ENCODE peak calls at places on chromosomes 1 and 21, in six cellular contexts. One of them, this sample, is unnamed.

GRCh38 chr1:185917646-185918045 is 183.5 kb downstream of the HMCN1 start:
- DNase-seq in activated T-helper 2 cell treated with anti-CD3 and anti-CD28 coated beads, Interferon-gamma antibody, Interleukin-2, Interleukin-4, amounts not matched to agents 10 μg/mL and 5 μg/mL and 100 μg/mL, durations not matched to agents 14 hours and 24 hours and 36 hours: no peak
- DNase-seq in mucosa of descending colon: no peak
- DNase-seq in LNCaP clone FGC: no peak
- DNase-seq in effector memory CD8-positive, alpha-beta T cell: no peak
- DNase-seq in stimulated activated naive CD8-positive, alpha-beta T cell treated with anti-CD3 and anti-CD28 coated beads, Interleukin-15, amount 100 ng/mL, for 72 hours: no peak
- DNase-seq in this sample: no peak

GRCh38 chr1:200240655-200241054 is 169.2 kb downstream of the ZNF281 start:
- DNase-seq in activated T-helper 2 cell treated with anti-CD3 and anti-CD28 coated beads, Interferon-gamma antibody, Interleukin-2, Interleukin-4, amounts not matched to agents 10 μg/mL and 5 μg/mL and 100 μg/mL, durations not matched to agents 14 hours and 24 hours and 36 hours: no peak
- DNase-seq in mucosa of descending colon: no peak
- DNase-seq in LNCaP clone FGC: no peak
- DNase-seq in effector memory CD8-positive, alpha-beta T cell: no peak
- DNase-seq in stimulated activated naive CD8-positive, alpha-beta T cell treated with anti-CD3 and anti-CD28 coated beads, Interleukin-15, amount 100 ng/mL, for 72 hours: no peak
- DNase-seq in this sample: no peak

GRCh38 chr1:100304227-100304626 is 38.2 kb downstream of the RTCA start:
- DNase-seq in activated T-helper 2 cell treated with anti-CD3 and anti-CD28 coated beads, Interferon-gamma antibody, Interleukin-2, Interleukin-4, amounts not matched to agents 10 μg/mL and 5 μg/mL and 100 μg/mL, durations not matched to agents 14 hours and 24 hours and 36 hours: no peak
- DNase-seq in mucosa of descending colon: no peak
- DNase-seq in LNCaP clone FGC: no peak
- DNase-seq in effector memory CD8-positive, alpha-beta T cell: no peak
- DNase-seq in stimulated activated naive CD8-positive, alpha-beta T cell treated with anti-CD3 and anti-CD28 coated beads, Interleukin-15, amount 100 ng/mL, for 72 hours: no peak
- DNase-seq in this sample: no peak

GRCh38 chr1:6367381-6368007 is 26.1 kb downstream of the ACOT7 start:
- DNase-seq in activated T-helper 2 cell treated with anti-CD3 and anti-CD28 coated beads, Interferon-gamma antibody, Interleukin-2, Interleukin-4, amounts not matched to agents 10 μg/mL and 5 μg/mL and 100 μg/mL, durations not matched to agents 14 hours and 24 hours and 36 hours: no peak
- DNase-seq in mucosa of descending colon: no peak
- DNase-seq in LNCaP clone FGC: no peak
- DNase-seq in effector memory CD8-positive, alpha-beta T cell: no peak
- DNase-seq in stimulated activated naive CD8-positive, alpha-beta T cell treated with anti-CD3 and anti-CD28 coated beads, Interleukin-15, amount 100 ng/mL, for 72 hours: no peak
- DNase-seq in this sample: no peak

GRCh38 chr1:30786264-30786991 is 28.9 kb upstream of the LAPTM5 start:
- DNase-seq in activated T-helper 2 cell treated with anti-CD3 and anti-CD28 coated beads, Interferon-gamma antibody, Interleukin-2, Interleukin-4, amounts not matched to agents 10 μg/mL and 5 μg/mL and 100 μg/mL, durations not matched to agents 14 hours and 24 hours and 36 hours: no peak
- DNase-seq in mucosa of descending colon: no peak
- DNase-seq in LNCaP clone FGC: no peak
- DNase-seq in effector memory CD8-positive, alpha-beta T cell: no peak
- DNase-seq in stimulated activated naive CD8-positive, alpha-beta T cell treated with anti-CD3 and anti-CD28 coated beads, Interleukin-15, amount 100 ng/mL, for 72 hours: no peak
- DNase-seq in this sample: no peak

GRCh38 chr21:40516336-40516735 is 330.6 kb downstream of the DSCAM start:
- DNase-seq in activated T-helper 2 cell treated with anti-CD3 and anti-CD28 coated beads, Interferon-gamma antibody, Interleukin-2, Interleukin-4, amounts not matched to agents 10 μg/mL and 5 μg/mL and 100 μg/mL, durations not matched to agents 14 hours and 24 hours and 36 hours: no peak
- DNase-seq in mucosa of descending colon: no peak
- DNase-seq in LNCaP clone FGC: no peak
- DNase-seq in effector memory CD8-positive, alpha-beta T cell: no peak
- DNase-seq in stimulated activated naive CD8-positive, alpha-beta T cell treated with anti-CD3 and anti-CD28 coated beads, Interleukin-15, amount 100 ng/mL, for 72 hours: no peak
- DNase-seq in this sample: no peak

GRCh38 chr1:35931424-35932157 is 686 bp downstream of the AGO3 start:
- DNase-seq in activated T-helper 2 cell treated with anti-CD3 and anti-CD28 coated beads, Interferon-gamma antibody, Interleukin-2, Interleukin-4, amounts not matched to agents 10 μg/mL and 5 μg/mL and 100 μg/mL, durations not matched to agents 14 hours and 24 hours and 36 hours: no peak
- DNase-seq in mucosa of descending colon: peak
- DNase-seq in LNCaP clone FGC: no peak
- DNase-seq in effector memory CD8-positive, alpha-beta T cell: no peak
- DNase-seq in stimulated activated naive CD8-positive, alpha-beta T cell treated with anti-CD3 and anti-CD28 coated beads, Interleukin-15, amount 100 ng/mL, for 72 hours: no peak
- DNase-seq in this sample: no peak

GRCh38 chr1:77825356-77825709 is 45.9 kb downstream of the MIGA1 start:
- DNase-seq in activated T-helper 2 cell treated with anti-CD3 and anti-CD28 coated beads, Interferon-gamma antibody, Interleukin-2, Interleukin-4, amounts not matched to agents 10 μg/mL and 5 μg/mL and 100 μg/mL, durations not matched to agents 14 hours and 24 hours and 36 hours: no peak
- DNase-seq in mucosa of descending colon: no peak
- DNase-seq in LNCaP clone FGC: peak
- DNase-seq in effector memory CD8-positive, alpha-beta T cell: no peak
- DNase-seq in stimulated activated naive CD8-positive, alpha-beta T cell treated with anti-CD3 and anti-CD28 coated beads, Interleukin-15, amount 100 ng/mL, for 72 hours: no peak
- DNase-seq in this sample: no peak

GRCh38 chr1:199752688-199753027 is 274.9 kb upstream of the NR5A2 start:
- DNase-seq in activated T-helper 2 cell treated with anti-CD3 and anti-CD28 coated beads, Interferon-gamma antibody, Interleukin-2, Interleukin-4, amounts not matched to agents 10 μg/mL and 5 μg/mL and 100 μg/mL, durations not matched to agents 14 hours and 24 hours and 36 hours: no peak
- DNase-seq in mucosa of descending colon: no peak
- DNase-seq in LNCaP clone FGC: no peak
- DNase-seq in effector memory CD8-positive, alpha-beta T cell: no peak
- DNase-seq in stimulated activated naive CD8-positive, alpha-beta T cell treated with anti-CD3 and anti-CD28 coated beads, Interleukin-15, amount 100 ng/mL, for 72 hours: no peak
- DNase-seq in this sample: no peak

GRCh38 chr1:162196387-162196786 is 126.9 kb downstream of the NOS1AP start:
- DNase-seq in activated T-helper 2 cell treated with anti-CD3 and anti-CD28 coated beads, Interferon-gamma antibody, Interleukin-2, Interleukin-4, amounts not matched to agents 10 μg/mL and 5 μg/mL and 100 μg/mL, durations not matched to agents 14 hours and 24 hours and 36 hours: no peak
- DNase-seq in mucosa of descending colon: peak
- DNase-seq in LNCaP clone FGC: no peak
- DNase-seq in effector memory CD8-positive, alpha-beta T cell: no peak
- DNase-seq in stimulated activated naive CD8-positive, alpha-beta T cell treated with anti-CD3 and anti-CD28 coated beads, Interleukin-15, amount 100 ng/mL, for 72 hours: no peak
- DNase-seq in this sample: no peak

This sample was measured in T-helper 2 cell treated with Interferon-gamma antibody and Interleukin-4, amounts not matched to agents 5 μg/mL and 100 μg/mL, for 36 hours.